ENCODE peak calls at places on chromosomes 7 and 10, in four cellular contexts. A, R, G and W are unnamed samples.

GRCh38 chr10:29804025-29804852 is 169.5 kb upstream of the SVIL start:
- DNase-seq in G (peak), R (peak), A (peak), W (no peak)

GRCh38 chr7:151895008-151895661 is 18.2 kb upstream of the PRKAG2 start:
- DNase-seq in R (no peak), G (no peak), A (no peak), W (no peak)

GRCh38 chr10:48509974-48510692 is 94.7 kb downstream of the ARHGAP22 start:
- DNase-seq in G (no peak), R (no peak), A (peak), W (no peak)

GRCh38 chr7:86991844-86992243 is 67.6 kb downstream of the ELAPOR2 start:
- DNase-seq in A (no peak), R (no peak), G (no peak), W (no peak)

GRCh38 chr10:116694927-116695268 is 47.5 kb downstream of the HSPA12A start:
- DNase-seq in G (no peak), R (no peak), A (no peak), W (no peak)

GRCh38 chr10:132333386-132333785 is 1.4 kb downstream of the LRRC27 start:
- DNase-seq in A (no peak), R (no peak), G (no peak), W (no peak)

GRCh38 chr7:84125654-84126053 is 68.9 kb downstream of the SEMA3A start:
- DNase-seq in R (no peak), A (no peak), G (no peak), W (no peak)

GRCh38 chr7:36315309-36315948 is 74.2 kb upstream of the ANLN start:
- DNase-seq in R (no peak), G (no peak), A (no peak), W (no peak)

GRCh38 chr7:3297105-3297819 is 3.8 kb upstream of the SDK1 start:
- DNase-seq in A (no peak), G (no peak), R (no peak), W (no peak)

GRCh38 chr7:12749746-12750145 is 62.3 kb downstream of the ARL4A start:
- DNase-seq in R (no peak), A (no peak), G (no peak), W (no peak)

GRCh38 chr7:99372275-99373085 is 2.0 kb upstream of the ARPC1B start:
- DNase-seq in R (no peak), G (no peak), A (no peak), W (peak)

GRCh38 chr10:113435881-113436280 is 117.0 kb upstream of the HABP2 start:
- DNase-seq in G (no peak), A (no peak), R (no peak), W (no peak)

GRCh38 chr7:7922684-7923385 is 45.8 kb upstream of the GLCCI1 start:
- DNase-seq in R (no peak), G (no peak), A (no peak), W (no peak)

GRCh38 chr10:95963992-95964391 is 56.2 kb downstream of the CC2D2B start:
- DNase-seq in A (no peak), G (no peak), R (no peak), W (no peak)

GRCh38 chr10:89332092-89332633 is 4.4 kb downstream of the IFIT3 start:
- DNase-seq in R (no peak), G (no peak), A (no peak), W (no peak)

GRCh38 chr7:114823290-114823689 is 98.6 kb upstream of the MDFIC start:
- DNase-seq in R (no peak), A (no peak), G (peak), W (no peak)

GRCh38 chr7:47759056-47759706 is 177.3 kb upstream of the TNS3 start:
- DNase-seq in R (no peak), A (no peak), G (peak), W (no peak)

GRCh38 chr10:101397140-101397539 is 43.2 kb downstream of the BTRC start:
- DNase-seq in A (no peak), R (no peak), G (no peak), W (no peak)

GRCh38 chr10:13327516-13327915 is 20.6 kb downstream of the SEPHS1 start:
- DNase-seq in G (no peak), A (no peak), R (no peak), W (no peak)

GRCh38 chr10:23174974-23175512 is 17.1 kb upstream of the PTF1A start:
- DNase-seq in R (no peak), G (no peak), A (no peak), W (no peak)

GRCh38 chr10:23217471-23217870 is 25.4 kb downstream of the PTF1A start:
- DNase-seq in A (no peak), G (no peak), R (no peak), W (no peak)

GRCh38 chr10:71719464-71720303 is at the start of gene C10orf105:
- DNase-seq in A (no peak), R (no peak), G (no peak), W (no peak)

GRCh38 chr7:134004829-134005505 is 122.2 kb upstream of the LRGUK start:
- DNase-seq in A (no peak), G (no peak), R (no peak), W (no peak)

GRCh38 chr10:134743-135600 is at the start of gene ZMYND11:
- DNase-seq in R (peak), A (no peak), G (peak), W (peak)

GRCh38 chr7:52017802-52018679 is 701.4 kb upstream of the COBL start:
- DNase-seq in A (no peak), R (no peak), G (no peak), W (no peak)

GRCh38 chr10:124221356-124222297 is 128.2 kb upstream of the CHST15 start:
- DNase-seq in G (no peak), R (no peak), A (no peak), W (no peak)

GRCh38 chr7:27175626-27176342 is 1.7 kb upstream of the HOXA10 start:
- DNase-seq in G (no peak), A (no peak), R (peak), W (peak)

GRCh38 chr7:27176343-27176731 is 2.2 kb upstream of the HOXA10 start:
- DNase-seq in R (peak), A (no peak), G (no peak), W (no peak)

GRCh38 chr7:27173412-27174076 is 576 bp downstream of the HOXA10 start:
- DNase-seq in G (no peak), R (peak), A (no peak), W (peak)

GRCh38 chr7:27174077-27175004 is at the start of gene HOXA10:
- DNase-seq in R (peak), G (no peak), A (no peak), W (peak)

DNA sequence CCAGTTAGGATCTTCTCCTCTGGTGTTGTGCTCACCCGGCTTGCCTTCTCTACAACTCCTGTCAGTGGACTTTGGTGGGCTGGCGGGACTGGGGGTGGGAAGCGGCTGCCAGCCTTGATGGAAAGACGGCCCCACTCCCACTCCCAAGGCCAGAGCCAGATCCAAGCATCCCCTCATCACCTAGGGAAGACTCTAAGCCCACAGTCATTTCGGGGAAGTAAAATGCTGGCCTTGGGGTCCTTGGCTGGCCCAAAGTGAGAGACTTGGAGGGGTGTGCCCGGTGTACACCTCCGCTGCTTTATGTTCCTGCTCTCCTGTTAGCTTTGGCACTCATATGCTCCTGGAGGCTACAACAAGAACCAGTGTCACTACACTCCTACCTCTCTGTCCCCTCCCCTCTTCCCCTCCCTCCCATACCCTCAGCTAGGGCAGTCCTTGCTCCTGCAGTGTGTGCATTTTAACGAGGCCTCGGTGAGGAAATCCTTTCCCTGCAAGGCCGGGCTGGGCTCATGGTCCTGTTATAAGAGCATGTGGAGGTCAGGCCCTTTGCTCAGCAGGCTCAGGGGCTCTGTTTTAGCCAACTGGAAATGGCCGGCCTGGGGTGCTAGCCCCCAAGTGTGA is 995 bp upstream of the HOXA10 start:
- DNase-seq in G (no peak), A (no peak), R (peak), W (no peak)
- TF ChIP-seq POLR2A in G (no peak), A (no peak), R (peak), W (no peak)

GRCh38 chr7:116377721-116378120 is 121.8 kb upstream of the CAV2 start:
- DNase-seq in A (no peak), R (no peak), G (no peak), W (no peak)

GRCh38 chr7:116384936-116385635 is 114.5 kb upstream of the CAV2 start:
- DNase-seq in G (no peak), A (no peak), R (no peak), W (no peak)

GRCh38 chr7:116382375-116382774 is 117.2 kb upstream of the CAV2 start:
- DNase-seq in G (no peak), A (no peak), R (no peak), W (no peak)

GRCh38 chr7:116380030-116380429 is 119.5 kb upstream of the CAV2 start:
- DNase-seq in A (no peak), G (no peak), R (no peak), W (no peak)
- TF ChIP-seq POLR2A in A (no peak), G (no peak), R (no peak), W (no peak)

DNA sequence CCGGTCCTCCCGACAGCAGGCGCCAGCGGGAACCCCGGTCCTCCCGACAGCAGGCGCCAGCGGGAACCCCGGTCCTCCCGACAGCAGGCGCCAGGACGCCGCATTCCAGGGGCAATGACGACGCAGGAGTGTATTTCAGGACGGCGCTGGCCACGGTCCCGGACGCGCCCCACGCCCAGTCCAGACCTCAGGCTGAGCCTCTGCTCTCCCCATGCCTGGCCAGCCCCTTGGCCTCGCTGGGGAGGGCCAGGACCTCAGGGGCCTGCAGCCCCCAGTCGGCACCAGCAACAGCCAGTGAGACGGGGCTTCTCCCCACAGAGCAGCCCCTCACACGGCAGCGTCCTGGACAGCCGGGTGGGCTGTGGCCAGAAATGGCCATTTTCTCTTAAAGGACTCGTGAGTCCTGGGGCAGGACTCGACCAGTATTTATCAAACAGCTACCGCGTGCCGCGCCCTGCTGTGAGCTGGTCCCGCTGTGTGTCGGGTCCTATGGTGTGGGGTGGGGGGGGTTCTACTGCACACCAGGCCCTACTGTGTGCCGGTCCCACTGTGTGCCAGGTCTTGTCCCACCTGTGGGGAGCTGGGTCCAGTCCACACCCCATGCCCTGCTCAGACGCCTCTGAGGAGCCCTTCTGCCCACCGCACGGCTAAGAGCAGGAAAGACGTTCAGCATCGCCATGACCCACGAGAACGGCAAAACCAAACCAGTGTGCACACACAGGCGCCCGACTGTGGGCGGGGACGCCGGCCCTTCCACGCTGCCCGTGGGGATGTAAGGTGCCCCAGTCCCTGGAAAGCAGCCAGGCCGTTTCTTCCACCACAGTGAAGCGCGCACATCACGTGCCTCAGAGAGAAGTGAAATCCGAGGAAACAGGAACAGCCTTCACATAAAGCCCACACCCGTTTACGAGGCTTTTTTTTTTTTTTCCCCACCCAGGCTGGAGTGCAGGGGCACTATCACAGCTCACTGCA is 33.3 kb downstream of the GET4 start:
- DNase-seq in R (peak), A (no peak), G (no peak), W (peak)
- TF ChIP-seq POLR2A in R (no peak), A (no peak), G (no peak), W (no peak)

DNA sequence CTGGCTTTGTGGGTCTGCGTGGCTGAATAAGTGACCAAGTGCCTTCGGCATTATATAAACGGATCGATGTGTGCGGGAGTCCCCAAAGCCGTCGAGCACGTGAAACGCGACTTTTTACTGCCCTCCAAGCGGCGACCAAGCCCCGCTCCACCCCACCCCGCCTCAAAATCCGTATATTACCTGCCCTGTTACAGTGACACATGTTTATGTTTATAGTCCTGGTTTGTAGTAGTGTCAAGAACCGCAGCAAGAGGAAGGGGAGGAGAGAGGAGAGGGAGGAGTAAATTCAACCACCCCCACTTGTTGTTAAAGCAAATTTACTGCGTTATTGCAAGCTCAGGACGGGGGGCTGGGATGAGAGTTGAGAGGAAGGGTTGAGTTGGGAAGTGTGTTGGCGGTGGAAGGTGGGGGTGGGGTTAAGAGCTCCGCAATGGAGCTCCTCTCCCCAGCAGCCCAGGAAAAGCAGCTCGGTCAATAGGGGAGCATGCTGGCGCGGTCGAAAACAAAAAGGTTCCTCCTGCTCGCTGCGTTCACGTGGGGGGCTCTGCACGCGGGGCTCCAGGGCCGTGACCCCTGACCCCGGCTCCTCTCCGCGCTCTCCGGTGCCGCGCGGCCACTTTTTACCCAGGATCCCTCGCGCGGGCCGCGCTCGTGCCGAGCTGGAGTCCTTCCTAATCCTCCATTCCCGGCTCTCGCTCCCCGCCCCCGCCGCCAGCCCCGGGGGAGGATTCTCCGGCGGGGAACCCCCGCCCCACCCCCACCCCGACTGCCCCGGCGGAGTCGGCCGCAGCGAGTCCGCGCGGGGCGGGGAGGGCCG is at the start of gene SKIDA1:
- DNase-seq in A (peak), R (peak), G (peak), W (peak)
- TF ChIP-seq POLR2A in A (no peak), R (no peak), G (peak), W (peak)

DNA sequence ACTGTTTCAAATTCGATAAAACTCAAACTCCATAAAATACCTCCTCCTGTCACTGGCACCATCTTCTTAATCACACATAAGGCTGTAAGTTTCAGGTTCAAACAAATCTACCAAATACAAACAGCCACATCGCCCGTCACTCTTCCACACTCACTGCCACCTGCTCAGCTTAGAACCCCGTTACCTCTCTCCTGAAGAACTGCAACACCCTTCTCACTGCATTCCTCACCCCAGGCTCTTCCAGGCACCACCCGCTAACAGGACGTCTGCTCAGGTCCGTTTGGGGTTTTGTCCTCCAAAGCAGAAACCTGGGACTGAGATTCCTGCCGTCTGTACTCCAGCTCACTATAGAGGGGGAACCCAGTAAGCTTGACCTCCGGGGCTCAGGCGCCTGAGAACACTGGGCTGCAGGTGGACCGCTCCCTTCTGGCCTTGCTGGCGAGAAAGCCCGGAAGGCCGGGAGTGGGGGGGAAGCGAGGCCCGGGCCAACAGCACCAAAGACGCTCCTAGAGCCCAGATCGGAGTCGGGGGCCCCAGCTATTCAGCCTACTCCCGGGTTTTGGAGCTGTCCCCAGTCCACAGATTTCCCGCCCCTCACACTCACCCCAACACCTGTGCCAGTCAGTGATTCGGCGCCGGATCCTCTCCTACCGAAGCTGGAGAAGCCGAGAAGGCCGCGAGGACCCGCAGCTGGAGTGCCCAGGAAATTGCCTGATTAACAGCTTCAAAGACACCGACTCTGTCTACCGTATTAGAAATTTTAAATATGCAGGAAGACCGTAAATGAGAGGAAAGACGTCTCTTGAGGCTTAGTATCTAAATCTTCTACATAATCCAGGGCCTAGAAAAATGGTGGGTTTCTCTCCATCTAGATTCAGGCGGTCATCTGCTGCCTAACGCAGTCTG is at the start of gene AP3M1:
- DNase-seq in A (peak), R (peak), G (peak), W (peak)
- TF ChIP-seq POLR2A in A (no peak), R (no peak), G (no peak), W (peak)

DNA sequence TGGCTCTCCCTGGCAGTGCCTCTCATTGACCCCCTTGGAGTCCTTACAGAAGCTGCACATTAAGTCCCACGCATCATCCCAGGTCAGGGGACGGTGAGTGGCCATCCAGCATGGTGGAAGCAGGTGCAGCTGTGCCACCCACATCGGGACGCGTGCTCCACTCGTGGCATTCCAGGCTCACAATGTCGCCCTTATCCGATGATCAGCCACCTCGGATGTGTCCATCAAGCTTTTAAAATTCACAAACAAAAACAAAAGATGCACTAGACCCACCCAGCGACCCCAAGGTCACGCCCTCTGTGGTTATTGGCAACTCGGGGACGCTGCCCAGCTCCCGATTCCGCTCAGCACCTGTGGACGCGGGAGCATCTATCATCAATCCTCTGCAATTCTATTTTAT is 530.9 kb downstream of the PTPRN2 start:
- DNase-seq in R (no peak), A (no peak), G (no peak), W (no peak)
- TF ChIP-seq POLR2A in R (no peak), A (no peak), G (no peak), W (no peak)

DNA sequence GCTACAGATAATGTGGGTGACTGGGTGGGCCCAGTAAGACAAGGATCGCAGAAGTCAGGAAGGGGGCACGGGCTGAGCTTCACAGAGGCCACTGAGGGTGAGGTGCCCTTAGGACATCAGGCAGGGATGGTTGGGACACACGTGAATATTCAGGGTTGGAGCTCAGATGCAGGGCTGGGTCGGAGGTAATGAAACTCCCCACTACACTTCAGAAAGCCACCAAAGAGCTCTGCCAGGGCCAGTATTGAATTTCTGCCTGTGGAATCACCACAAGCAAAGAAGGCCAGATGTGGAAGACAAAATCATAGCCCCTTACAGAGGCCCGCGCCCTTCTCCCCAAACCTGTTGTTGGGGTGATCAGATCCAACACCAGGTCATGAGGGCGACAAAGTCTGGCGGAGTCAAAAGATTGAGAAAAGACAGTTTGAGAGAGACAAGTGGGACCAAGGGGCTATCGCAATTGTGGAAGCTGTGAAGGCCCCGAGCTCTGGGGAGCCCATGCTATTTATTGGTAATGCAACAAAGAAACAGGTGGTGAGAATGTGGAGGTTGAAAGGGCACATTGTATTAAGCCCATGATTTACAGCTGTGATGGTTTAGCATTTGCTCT is 42.4 kb downstream of the STRA8 start:
- DNase-seq in G (no peak), A (peak), R (no peak), W (no peak)
- TF ChIP-seq POLR2A in G (no peak), A (no peak), R (no peak), W (no peak)